ENCODE peak calls at places on chromosome 4, in six cellular contexts. R is thoracic aorta; G is naive thymus-derived CD8-positive, alpha-beta T cell; W is AG04450; C is fibroblast of lung; H is hypothalamus. K is an unnamed sample.

GRCh38 chr4:1353186-1354055 is 6.4 kb downstream of the UVSSA start:
- DNase-seq in R (no peak), G (no peak), W (no peak), C (no peak), H (no peak), K (no peak)

GRCh38 chr4:39331191-39331590 is 35.0 kb downstream of the RFC1 start:
- DNase-seq in R (no peak), G (no peak), W (no peak), C (peak; percentile 58), H (no peak), K (no peak)

GRCh38 chr4:88659061-88659889 is 38.4 kb downstream of the NAP1L5 start:
- DNase-seq in R (peak; percentile 25), G (peak; percentile 25), W (peak; percentile 26), C (peak; percentile 71), H (no peak), K (no peak)

GRCh38 chr4:114043116-114043515 is 63.7 kb upstream of the ARSJ start:
- DNase-seq in R (no peak), G (no peak), W (no peak), C (peak; percentile 39), H (no peak), K (no peak)

GRCh38 chr4:77451530-77451929 is 154.1 kb upstream of the CXCL13 start:
- DNase-seq in R (no peak), G (no peak), W (no peak), C (no peak), H (no peak), K (no peak)

GRCh38 chr4:161991811-161992210 is 172.0 kb downstream of the FSTL5 start:
- DNase-seq in R (no peak), G (no peak), W (no peak), C (no peak), H (no peak), K (no peak)

GRCh38 chr4:95059630-95060029 is 301.9 kb downstream of the BMPR1B start:
- DNase-seq in R (no peak), G (no peak), W (no peak), C (peak; percentile 52), H (no peak), K (no peak)

GRCh38 chr4:14383652-14384051 is 618.6 kb upstream of the CPEB2 start:
- DNase-seq in R (no peak), G (no peak), W (no peak), C (no peak), H (no peak), K (no peak)

GRCh38 chr4:75916091-75916661 is 13.9 kb upstream of the PPEF2 start:
- DNase-seq in R (no peak), G (peak; percentile 19), W (peak; percentile 57), C (peak; percentile 57), H (no peak), K (no peak)

GRCh38 chr4:26074672-26075071 is 160.7 kb downstream of the SMIM20 start:
- DNase-seq in R (no peak), G (no peak), W (no peak), C (no peak), H (no peak), K (peak; percentile 88)

GRCh38 chr4:3010998-3011397 is 47.6 kb downstream of the GRK4 start:
- DNase-seq in R (no peak), G (no peak), W (peak; percentile 38), C (peak; percentile 75), H (no peak), K (no peak)

GRCh38 chr4:179145746-179146530 is 1703.7 kb upstream of the AGA start:
- DNase-seq in R (no peak), G (no peak), W (peak; percentile 3), C (peak; percentile 90), H (no peak), K (no peak)